ENCODE peak calls at places on chromosomes 7 and 10, in seven cellular contexts. V, I, T, K, F, N and J are unnamed samples.

GRCh38 chr10:62907470-62908212 is 91.5 kb upstream of the EGR2 start:
- DNase-seq in V (no peak), N (no peak), F (peak; percentile 55), I (peak; percentile 76), T (no peak), K (no peak), J (no peak)

GRCh38 chr7:43637114-43637806 is 54.4 kb downstream of the STK17A start:
- DNase-seq in K (no peak), F (peak; percentile 50), I (no peak), V (no peak), T (peak; percentile 91), N (no peak), J (no peak)

GRCh38 chr10:7388602-7389001 is 22.2 kb downstream of the SFMBT2 start:
- DNase-seq in N (no peak), I (no peak), V (no peak), T (no peak), F (no peak), K (no peak), J (peak; percentile 24)

GRCh38 chr10:93337309-93337721 is 144.8 kb downstream of the MYOF start:
- DNase-seq in F (no peak), K (no peak), V (no peak), T (no peak), I (no peak), N (no peak), J (no peak)

GRCh38 chr10:110399163-110400094 is 94.7 kb upstream of the SMNDC1 start:
- DNase-seq in K (peak; percentile 96), F (peak; percentile 96), I (no peak), N (no peak), V (no peak), T (peak; percentile 96), J (no peak)

GRCh38 chr10:110923856-110924493 is 4.6 kb downstream of the SHOC2 start:
- DNase-seq in V (no peak), I (no peak), N (no peak), K (no peak), T (peak; percentile 0), F (peak; percentile 27), J (no peak)

GRCh38 chr10:32795598-32796183 is 162.3 kb downstream of the ITGB1 start:
- DNase-seq in F (peak; percentile 73), I (peak; percentile 65), N (peak; percentile 30), T (peak; percentile 17), K (peak; percentile 57), V (peak; percentile 53), J (no peak)

GRCh38 chr7:142776206-142776844 is 5.6 kb downstream of the PRSS2 start:
- DNase-seq in K (peak; percentile 65), T (no peak), N (no peak), F (peak; percentile 80), I (no peak), V (no peak), J (no peak)

GRCh38 chr7:71601840-71602239 is 469.9 kb downstream of the GALNT17 start:
- DNase-seq in T (no peak), V (no peak), K (peak; percentile 5), F (no peak), N (no peak), I (no peak), J (no peak)

GRCh38 chr10:86596266-86596665 is 58.1 kb upstream of the OPN4 start:
- DNase-seq in I (no peak), F (no peak), T (no peak), V (no peak), N (no peak), K (no peak), J (no peak)

GRCh38 chr7:85023066-85023687 is 163.7 kb downstream of the SEMA3D start:
- DNase-seq in N (peak; percentile 58), I (peak; percentile 76), F (peak; percentile 69), K (peak; percentile 68), V (peak; percentile 63), T (peak; percentile 24), J (peak; percentile 28)

GRCh38 chr7:13449460-13449859 is 540.0 kb downstream of the ETV1 start:
- DNase-seq in K (no peak), F (no peak), I (no peak), V (no peak), T (no peak), N (no peak), J (no peak)

GRCh38 chr7:107469836-107470416 is at the start of gene GPR22:
- DNase-seq in N (no peak), F (no peak), V (no peak), K (no peak), I (no peak), T (no peak), J (no peak)

GRCh38 chr7:157570531-157571200 is 233.9 kb downstream of the DNAJB6 start:
- DNase-seq in V (no peak), F (peak; percentile 52), T (no peak), N (no peak), K (no peak), I (no peak), J (no peak)

GRCh38 chr7:90626011-90626410 is 29.9 kb downstream of the CDK14 start:
- DNase-seq in F (peak; percentile 52), T (peak; percentile 26), N (no peak), I (no peak), K (peak; percentile 43), V (no peak), J (no peak)

GRCh38 chr7:128037081-128037480 is 5.8 kb upstream of the LRRC4 start:
- DNase-seq in K (no peak), T (no peak), F (no peak), I (peak; percentile 68), N (no peak), V (no peak), J (no peak)

GRCh38 chr10:118692911-118693310 is 61.9 kb downstream of the CACUL1 start:
- DNase-seq in N (no peak), K (peak; percentile 92), F (peak; percentile 25), V (no peak), I (no peak), T (peak; percentile 52), J (no peak)

GRCh38 chr10:126893841-126894240 is 11.4 kb upstream of the DOCK1 start:
- DNase-seq in T (no peak), K (no peak), I (no peak), F (no peak), V (no peak), N (no peak), J (no peak)

GRCh38 chr7:51309361-51310130 is 7.1 kb downstream of the COBL start:
- DNase-seq in N (no peak), T (no peak), F (no peak), V (peak; percentile 37), I (no peak), K (no peak), J (no peak)

GRCh38 chr7:136878878-136879277 is 10.4 kb downstream of the CHRM2 start:
- DNase-seq in I (no peak), N (no peak), T (no peak), V (no peak), K (no peak), F (no peak), J (no peak)

GRCh38 chr10:32150532-32151101 is 94.4 kb upstream of the KIF5B start:
- DNase-seq in V (no peak), N (no peak), I (no peak), F (no peak), T (no peak), K (no peak), J (no peak)

GRCh38 chr7:85695041-85695990 is 508.5 kb upstream of the SEMA3D start:
- DNase-seq in N (no peak), F (peak; percentile 95), I (no peak), T (peak; percentile 90), K (peak; percentile 34), V (no peak), J (no peak)

GRCh38 chr7:70725448-70725847 is 406.5 kb upstream of the GALNT17 start:
- DNase-seq in F (no peak), V (no peak), I (no peak), N (no peak), T (no peak), K (no peak), J (no peak)

GRCh38 chr7:116630932-116631449 is 41.0 kb upstream of the MET start:
- DNase-seq in N (peak; percentile 67), F (peak; percentile 83), V (peak; percentile 26), K (peak; percentile 77), I (peak; percentile 47), T (peak; percentile 100), J (no peak)

GRCh38 chr10:66695046-66695445 is 230.8 kb upstream of the LRRTM3 start:
- DNase-seq in V (no peak), T (peak; percentile 69), I (no peak), K (no peak), F (no peak), N (no peak), J (no peak)

GRCh38 chr7:151013728-151014497 is 10.4 kb downstream of the ATG9B start:
- DNase-seq in N (peak; percentile 91), I (peak; percentile 92), T (no peak), V (peak; percentile 97), K (peak; percentile 39), F (peak; percentile 58), J (no peak)
- H3K79me2 ChIP-seq in N (no peaks in the 10 kb centered on the region), I (peaks cover 7% of the 10 kb centered on the region), T (no peaks in the 10 kb centered on the region), V (no peaks in the 10 kb centered on the region), K (no peaks in the 10 kb centered on the region), F (no peaks in the 10 kb centered on the region), J (no peaks in the 10 kb centered on the region)

DNA sequence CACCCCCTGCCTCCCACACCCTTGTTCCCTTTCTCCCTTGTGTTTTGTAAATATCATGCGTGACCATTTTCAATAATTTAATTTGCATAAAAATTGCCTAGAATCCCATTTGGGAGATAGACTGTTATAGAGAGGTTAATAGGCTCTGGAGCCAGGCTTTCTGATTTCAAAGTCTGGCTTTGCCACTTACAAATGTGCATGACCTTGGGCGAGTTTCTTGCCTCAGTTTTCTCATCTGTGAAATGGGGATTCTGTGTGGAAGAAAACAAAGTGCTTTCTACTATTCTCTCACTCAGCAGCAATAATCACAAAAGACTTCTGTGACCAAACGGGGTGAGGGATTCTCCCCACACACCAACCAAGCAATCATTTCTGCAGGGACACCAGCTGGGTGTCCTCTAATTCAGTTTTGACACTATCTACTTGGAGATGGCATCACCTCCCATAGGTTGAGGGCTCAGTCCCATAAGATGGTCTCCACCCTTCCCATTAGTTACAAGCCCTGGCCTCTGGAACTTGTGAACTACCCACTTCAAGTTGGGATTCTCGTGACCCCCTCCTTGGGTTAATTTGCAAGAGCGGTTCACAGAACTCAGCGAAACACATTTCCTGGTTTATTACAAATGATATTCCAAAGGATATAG is 3.5 kb upstream of the ZNF22 start:
- DNase-seq in K (no peak), V (no peak), N (no peak), F (no peak), I (no peak), T (no peak), J (no peak)
- H3K4me1 ChIP-seq in K (peaks cover 24% of the 10 kb centered on the region), V (peaks cover 18% of the 10 kb centered on the region), N (peaks cover 26% of the 10 kb centered on the region), F (peaks cover 12% of the 10 kb centered on the region), I (peaks cover 18% of the 10 kb centered on the region), T (peaks cover 11% of the 10 kb centered on the region), J (peaks cover 73% of the 10 kb centered on the region)

DNA sequence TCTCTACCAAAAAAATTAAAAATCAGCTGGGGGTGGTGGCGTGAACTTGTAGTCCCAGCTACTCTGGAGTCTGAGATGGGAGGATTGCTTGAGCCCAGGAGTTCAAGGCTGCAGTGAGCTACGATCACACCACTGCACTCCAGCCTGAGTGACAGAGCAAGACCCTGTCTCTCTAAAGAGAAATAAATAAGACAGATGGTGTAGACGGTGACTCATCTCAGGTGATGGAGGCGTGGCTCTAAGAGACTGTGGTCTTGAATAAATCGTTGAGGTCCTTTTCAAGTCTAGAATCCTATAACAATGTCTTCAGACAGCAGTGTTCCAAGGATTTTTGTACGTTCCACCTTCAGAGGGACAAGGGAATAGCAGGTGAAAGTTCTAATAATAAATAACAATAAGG is 53.8 kb upstream of the PFKFB3 start:
- DNase-seq in F (peak; percentile 16), K (no peak), T (no peak), V (no peak), N (no peak), I (no peak), J (no peak)
- H3K27ac ChIP-seq in F (no peak overlapping the region), K (no peak overlapping the region), T (no peak overlapping the region), V (no peak overlapping the region), N (no peak overlapping the region), I (no peak overlapping the region), J (no peak overlapping the region)

GRCh38 chr10:24711465-24711864 is 12.2 kb downstream of the ARHGAP21 start:
- DNase-seq in V (no peak), N (no peak), T (no peak), F (no peak), K (no peak), I (no peak), J (no peak)
- H3K79me2 ChIP-seq in V (peaks cover 98% of the 10 kb centered on the region), N (peaks cover 95% of the 10 kb centered on the region), T (peaks cover 100% of the 10 kb centered on the region), F (peaks cover 96% of the 10 kb centered on the region), K (peaks cover 96% of the 10 kb centered on the region), I (no peaks in the 10 kb centered on the region), J (peaks cover 100% of the 10 kb centered on the region)